ENCODE peak calls at places on chromosomes 5 and 9, in four cellular contexts. T, P, Q and O are unnamed samples.

GRCh38 chr9:81083821-81084512 is 605.4 kb downstream of the TLE1 start:
- DNase-seq in P (no peak), T (no peak), Q (no peak), O (no peak)

GRCh38 chr9:123278361-123278760 is 10.0 kb upstream of the STRBP start:
- DNase-seq in P (no peak), Q (no peak), T (no peak), O (no peak)

GRCh38 chr5:16673241-16673998 is 56.6 kb upstream of the RETREG1 start:
- DNase-seq in Q (no peak), P (no peak), T (no peak), O (no peak)

GRCh38 chr9:137924761-137925369 is 47.3 kb downstream of the CACNA1B start:
- DNase-seq in Q (no peak), T (no peak), P (no peak), O (no peak)

GRCh38 chr9:131006601-131007000 is 2.4 kb upstream of the LAMC3 start:
- DNase-seq in Q (no peak), T (no peak), P (no peak), O (no peak)

GRCh38 chr5:177086918-177087706 is 397 bp downstream of the FGFR4 start:
- DNase-seq in Q (no peak), P (no peak), T (no peak), O (no peak)

GRCh38 chr5:54969242-54969641 is 16.2 kb downstream of the ESM1 start:
- DNase-seq in T (no peak), Q (no peak), P (no peak), O (no peak)

GRCh38 chr5:6649186-6649585 is 15.9 kb downstream of the SRD5A1 start:
- DNase-seq in T (no peak), Q (no peak), P (no peak), O (no peak)

GRCh38 chr5:167245871-167246270 is 1045.6 kb upstream of the WWC1 start:
- DNase-seq in P (no peak), Q (no peak), T (no peak), O (no peak)

GRCh38 chr5:173618927-173619519 is 2.6 kb upstream of the BOD1 start:
- DNase-seq in Q (peak), T (peak), P (no peak), O (peak)

GRCh38 chr9:129875181-129875611 is 39.9 kb downstream of the USP20 start:
- DNase-seq in T (no peak), Q (no peak), P (no peak), O (no peak)

GRCh38 chr9:85501474-85501873 is 240.3 kb downstream of the AGTPBP1 start:
- DNase-seq in Q (no peak), T (no peak), P (no peak), O (no peak)

GRCh38 chr5:134088994-134089560 is 25.4 kb upstream of the TCF7 start:
- DNase-seq in T (no peak), Q (no peak), P (no peak), O (no peak)

GRCh38 chr5:172726966-172727365 is 44.0 kb downstream of the DUSP1 start:
- DNase-seq in T (no peak), Q (no peak), P (no peak), O (no peak)

GRCh38 chr5:168831438-168831837 is 252.3 kb upstream of the PANK3 start:
- DNase-seq in T (no peak), Q (no peak), P (no peak), O (no peak)

GRCh38 chr9:121353246-121353975 is 16.6 kb downstream of the STOM start:
- DNase-seq in T (no peak), Q (no peak), P (no peak), O (no peak)

GRCh38 chr9:28925184-28925583 is 1351.9 kb upstream of the C9orf72 start:
- DNase-seq in P (no peak), Q (no peak), T (no peak), O (no peak)

GRCh38 chr5:115601709-115602584 is at the start of gene TICAM2:
- DNase-seq in P (peak), Q (peak), T (peak), O (peak)

GRCh38 chr9:74078647-74079046 is 418.5 kb upstream of the RORB start:
- DNase-seq in Q (no peak), T (no peak), P (no peak), O (no peak)

GRCh38 chr9:133862585-133863041 is 124.5 kb upstream of the SARDH start:
- DNase-seq in Q (peak), T (peak), P (peak), O (no peak)

GRCh38 chr5:59436364-59437158 is 457.0 kb downstream of the PDE4D start:
- DNase-seq in Q (no peak), T (no peak), P (no peak), O (no peak)

GRCh38 chr9:69173891-69174644 is at the start of gene TJP2:
- DNase-seq in P (peak), Q (peak), T (peak), O (peak)

GRCh38 chr5:112626079-112626478 is 111.6 kb upstream of the APC start:
- DNase-seq in P (no peak), T (no peak), Q (no peak), O (no peak)

GRCh38 chr5:151757233-151758140 is 944 bp downstream of the ATOX1 start:
- DNase-seq in T (no peak), P (no peak), Q (no peak), O (no peak)

GRCh38 chr5:171794470-171794869 is 8.9 kb downstream of the SMIM23 start:
- DNase-seq in P (no peak), Q (no peak), T (no peak), O (no peak)

GRCh38 chr5:38107096-38107495 is 151.3 kb upstream of the EGFLAM start:
- DNase-seq in Q (no peak), P (no peak), T (no peak), O (no peak)

GRCh38 chr5:9546973-9547947 is 1.4 kb upstream of the SEMA5A start:
- DNase-seq in T (peak), P (no peak), Q (no peak), O (no peak)

GRCh38 chr5:9554122-9554521 is 8.2 kb upstream of the SEMA5A start:
- DNase-seq in P (no peak), Q (no peak), T (no peak), O (no peak)

GRCh38 chr5:9549941-9550340 is 4.1 kb upstream of the SEMA5A start:
- DNase-seq in Q (no peak), P (no peak), T (no peak), O (no peak)

GRCh38 chr5:9553561-9553960 is 7.7 kb upstream of the SEMA5A start:
- DNase-seq in Q (no peak), P (no peak), T (no peak), O (no peak)

GRCh38 chr5:9551567-9551966 is 5.7 kb upstream of the SEMA5A start:
- DNase-seq in T (no peak), P (no peak), Q (no peak), O (no peak)
- H3K27ac ChIP-seq in T (no peak), P (no peak), Q (no peak), O (no peak)

DNA sequence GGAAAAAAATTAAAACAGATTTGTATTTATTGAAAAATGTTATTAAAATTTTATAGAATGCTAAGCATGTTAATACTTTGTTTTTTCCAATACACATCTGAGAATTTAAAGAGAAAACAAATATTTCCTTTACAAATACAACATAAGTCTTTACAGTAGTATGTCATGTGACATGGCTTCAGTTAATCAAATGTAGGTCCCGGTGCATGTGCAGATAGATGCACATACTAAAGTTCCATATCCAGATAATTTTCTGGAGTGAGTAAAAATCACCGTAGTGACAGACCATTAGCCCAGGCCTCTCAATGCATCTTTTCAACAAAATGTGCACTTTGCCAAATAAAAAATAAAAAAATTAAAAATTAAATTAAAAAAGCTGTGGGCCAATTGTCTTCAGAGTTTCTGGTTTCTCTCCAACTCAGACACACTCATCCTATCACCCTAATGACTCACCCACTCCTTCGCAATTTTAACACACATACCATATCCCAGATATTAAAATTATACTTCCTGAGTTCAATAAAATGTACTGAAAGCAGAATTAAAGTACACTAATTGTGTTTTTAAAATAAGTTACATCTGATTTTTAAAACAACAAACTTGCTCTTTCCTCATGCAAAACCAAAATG is 508.1 kb downstream of the NR2F1-AS1 start:
- DNase-seq in Q (no peak), T (no peak), P (no peak), O (no peak)
- H3K27ac ChIP-seq in Q (no peak), T (no peak), P (no peak), O (peak)

GRCh38 chr9:136597141-136597885 is 51.5 kb upstream of the NOTCH1 start:
- DNase-seq in Q (no peak), T (no peak), P (no peak), O (no peak)
- H3K27ac ChIP-seq in Q (no peak), T (peak), P (no peak), O (no peak)

DNA sequence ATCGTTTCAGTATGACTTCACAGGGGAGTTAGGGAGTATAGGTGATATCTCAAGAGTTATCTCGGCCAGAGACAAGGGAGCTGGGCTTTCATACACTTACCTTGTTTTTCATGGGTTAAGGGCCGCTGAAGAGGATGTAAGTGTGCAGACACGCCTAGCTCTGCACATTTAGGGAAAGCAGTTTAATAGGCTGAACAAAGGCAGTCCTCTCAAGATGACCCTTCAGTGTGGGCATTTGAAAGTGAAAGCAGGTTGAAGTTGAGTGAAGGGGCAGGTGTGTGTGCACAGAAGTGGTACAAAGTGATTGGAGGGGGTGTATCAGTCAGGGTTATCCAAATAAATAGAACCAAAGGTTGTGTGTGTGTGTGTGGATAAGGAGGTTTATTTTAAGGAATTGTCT is 33.1 kb upstream of the PRXL2C start:
- DNase-seq in P (no peak), T (no peak), Q (no peak), O (no peak)
- H3K27ac ChIP-seq in P (no peak), T (no peak), Q (no peak), O (no peak)

DNA sequence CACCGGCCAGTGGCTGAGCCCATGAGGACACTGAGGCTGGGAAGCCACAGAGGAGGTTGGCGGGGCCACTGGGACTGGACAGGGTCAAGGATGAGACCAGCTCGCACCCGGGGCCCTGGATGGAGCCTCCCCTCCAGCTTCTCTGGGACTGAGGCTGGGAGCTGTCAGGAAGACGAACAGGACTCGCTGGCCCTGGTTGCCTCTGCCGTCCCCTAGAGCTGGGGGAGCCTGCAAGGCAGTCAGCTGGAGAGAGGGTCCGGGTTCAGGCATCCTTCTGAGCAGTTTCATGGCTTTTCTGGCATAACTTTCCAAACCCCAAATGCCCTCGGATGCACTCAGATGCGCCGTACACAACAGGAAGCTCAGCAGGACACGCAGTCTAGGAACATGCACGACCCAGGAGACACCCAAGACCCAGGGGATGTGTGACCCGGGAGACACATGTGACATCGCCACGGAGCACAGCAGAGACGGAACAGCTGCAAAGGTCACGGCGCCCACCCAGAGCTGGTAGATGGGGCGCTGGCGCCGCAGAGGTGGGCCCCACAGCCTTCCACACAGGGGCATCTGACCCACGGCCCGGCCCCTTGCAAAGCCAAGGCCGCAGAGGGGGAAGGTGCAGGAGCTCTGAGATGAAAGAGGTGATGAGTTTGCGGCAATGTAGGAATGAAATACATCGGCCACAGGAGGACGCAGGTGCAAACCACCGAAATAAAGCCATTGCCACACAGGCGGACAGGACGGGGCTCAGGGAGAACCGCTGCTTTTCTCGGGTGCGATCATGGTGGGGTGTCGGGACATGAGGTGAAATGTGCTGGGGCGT is 17.1 kb downstream of the TPPP start:
- DNase-seq in P (no peak), T (no peak), Q (peak), O (peak)
- H3K27ac ChIP-seq in P (no peak), T (peak), Q (no peak), O (no peak)

DNA sequence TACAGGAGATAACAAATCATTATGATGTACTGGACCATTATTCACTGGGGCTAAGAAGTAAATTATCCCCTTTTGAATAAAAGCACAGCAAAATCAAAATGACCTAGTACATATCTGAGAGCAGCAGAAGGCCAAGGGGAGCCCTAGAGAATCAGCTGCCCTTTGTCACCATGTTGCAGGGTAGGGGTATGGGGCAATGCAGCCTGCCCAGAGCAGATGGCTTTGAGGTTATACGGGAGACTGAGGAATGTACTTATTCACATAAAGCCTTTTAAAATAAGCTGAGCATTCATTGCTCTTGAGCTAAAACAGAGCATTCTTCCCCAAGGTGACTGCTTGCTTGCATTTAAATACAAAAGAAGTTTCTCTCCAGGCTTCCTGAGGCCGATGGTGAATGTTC is 2.6 kb upstream of the TNFAIP8 start:
- DNase-seq in P (no peak), Q (no peak), T (no peak), O (no peak)
- H3K27ac ChIP-seq in P (no peak), Q (no peak), T (no peak), O (peak)

GRCh38 chr9:21081999-21082398 is 4.3 kb upstream of the IFNB1 start:
- DNase-seq in T (no peak), Q (no peak), P (no peak), O (no peak)
- H3K27ac ChIP-seq in T (no peak), Q (no peak), P (no peak), O (no peak)

GRCh38 chr5:10747678-10748622 is 13.1 kb downstream of the DAP start:
- DNase-seq in Q (no peak), P (no peak), T (no peak), O (no peak)

GRCh38 chr5:10746711-10747110 is 14.3 kb downstream of the DAP start:
- DNase-seq in Q (peak), P (no peak), T (no peak), O (no peak)

GRCh38 chr5:10741661-10742060 is 19.4 kb downstream of the DAP start:
- DNase-seq in T (no peak), P (no peak), Q (no peak), O (no peak)

GRCh38 chr5:10744681-10745080 is 16.4 kb downstream of the DAP start:
- DNase-seq in T (no peak), P (no peak), Q (no peak), O (no peak)

GRCh38 chr5:10745133-10745532 is 15.9 kb downstream of the DAP start:
- DNase-seq in Q (no peak), P (no peak), T (no peak), O (no peak)
- H3K27ac ChIP-seq in Q (no peak), P (peak), T (no peak), O (no peak)

GRCh38 chr5:107598958-107599357 is 71.8 kb downstream of the EFNA5 start:
- DNase-seq in Q (no peak), T (no peak), P (no peak), O (no peak)
- H3K27ac ChIP-seq in Q (no peak), T (no peak), P (no peak), O (no peak)

DNA sequence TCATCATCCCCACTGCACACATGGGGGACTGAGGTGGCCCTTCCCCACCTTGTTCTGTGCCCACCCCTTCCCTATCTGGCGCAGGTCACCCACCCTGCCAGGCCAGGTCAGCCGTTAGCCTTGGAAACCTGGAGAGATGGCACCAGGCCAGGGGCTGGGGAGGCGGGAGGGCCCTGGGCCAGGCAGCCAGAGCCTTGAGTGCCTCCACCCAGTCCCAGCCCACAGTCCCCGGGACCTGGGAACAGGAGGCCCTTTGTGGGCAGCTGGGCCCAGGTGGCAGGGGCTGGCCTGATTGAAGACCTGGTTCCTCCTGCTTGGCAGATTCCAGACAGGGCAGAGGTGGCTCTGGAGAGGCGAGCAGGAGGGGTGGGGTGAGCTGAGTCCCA is 70.6 kb downstream of the LRSAM1 start:
- DNase-seq in P (no peak), Q (no peak), T (no peak), O (no peak)
- H3K27ac ChIP-seq in P (peak), Q (peak), T (no peak), O (peak)